ENCODE peak calls at places on chromosomes 12 and 14, in four cellular contexts. P, E, T and R are unnamed samples.

GRCh38 chr14:58865520-58866281 is 227.9 kb downstream of the DACT1 start:
- DNase-seq in P (peak), E (no peak), T (no peak), R (no peak)

GRCh38 chr14:68791078-68791983 is 1.5 kb downstream of the ZFP36L1 start:
- DNase-seq in P (no peak), E (no peak), T (no peak), R (peak)

GRCh38 chr12:100672075-100672592 is 98.7 kb downstream of the GAS2L3 start:
- DNase-seq in P (peak), E (no peak), T (no peak), R (no peak)

GRCh38 chr14:104688755-104689619 is at the start of gene INF2:
- DNase-seq in P (peak), E (no peak), T (no peak), R (peak)

GRCh38 chr12:131263626-131264025 is 309.9 kb downstream of the ADGRD1 start:
- DNase-seq in P (no peak), E (no peak), T (no peak), R (no peak)

GRCh38 chr14:102272392-102272791 is 32.6 kb downstream of the MOK start:
- DNase-seq in P (no peak), E (no peak), T (no peak), R (no peak)

GRCh38 chr12:71591601-71592000 is 72.0 kb downstream of the ZFC3H1 start:
- DNase-seq in P (no peak), E (no peak), T (no peak), R (peak)

GRCh38 chr12:49370539-49370938 is 3.3 kb downstream of the SPATS2 start:
- DNase-seq in P (no peak), E (no peak), T (no peak), R (no peak)

GRCh38 chr12:42234970-42235369 is 3.1 kb downstream of the YAF2 start:
- DNase-seq in P (no peak), E (no peak), T (no peak), R (no peak)

GRCh38 chr12:75556306-75556899 is 45.0 kb upstream of the KRR1 start:
- DNase-seq in P (no peak), E (no peak), T (no peak), R (no peak)

DNA sequence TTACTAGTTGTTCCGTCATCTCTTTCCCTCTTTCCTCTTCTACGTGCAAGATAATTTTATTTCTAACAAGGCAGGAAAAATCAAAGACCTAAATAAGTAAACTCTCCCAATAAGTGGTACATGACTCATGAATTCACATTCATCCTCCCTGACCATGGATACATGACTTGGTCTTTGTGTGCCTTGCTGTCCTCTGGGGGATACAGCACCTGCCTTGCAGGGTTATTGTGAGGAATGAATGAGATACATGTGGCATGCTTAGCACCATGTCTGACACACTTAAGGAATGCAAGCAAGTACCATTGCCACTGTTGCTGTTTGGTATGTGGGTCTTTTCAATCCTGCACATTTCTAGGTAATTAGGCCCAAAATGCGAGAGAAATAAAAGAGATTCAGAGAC is 208.4 kb downstream of the DPF3 start:
- DNase-seq in P (no peak), E (no peak), T (no peak), R (no peak)
- TF ChIP-seq JUND in P (no peak), E (no peak), T (no peak), R (no peak)

GRCh38 chr12:69509308-69509736 is 39.1 kb downstream of the FRS2 start:
- DNase-seq in P (peak), E (no peak), T (no peak), R (no peak)
- TF ChIP-seq JUND in P (peak), E (no peak), T (no peak), R (no peak)

DNA sequence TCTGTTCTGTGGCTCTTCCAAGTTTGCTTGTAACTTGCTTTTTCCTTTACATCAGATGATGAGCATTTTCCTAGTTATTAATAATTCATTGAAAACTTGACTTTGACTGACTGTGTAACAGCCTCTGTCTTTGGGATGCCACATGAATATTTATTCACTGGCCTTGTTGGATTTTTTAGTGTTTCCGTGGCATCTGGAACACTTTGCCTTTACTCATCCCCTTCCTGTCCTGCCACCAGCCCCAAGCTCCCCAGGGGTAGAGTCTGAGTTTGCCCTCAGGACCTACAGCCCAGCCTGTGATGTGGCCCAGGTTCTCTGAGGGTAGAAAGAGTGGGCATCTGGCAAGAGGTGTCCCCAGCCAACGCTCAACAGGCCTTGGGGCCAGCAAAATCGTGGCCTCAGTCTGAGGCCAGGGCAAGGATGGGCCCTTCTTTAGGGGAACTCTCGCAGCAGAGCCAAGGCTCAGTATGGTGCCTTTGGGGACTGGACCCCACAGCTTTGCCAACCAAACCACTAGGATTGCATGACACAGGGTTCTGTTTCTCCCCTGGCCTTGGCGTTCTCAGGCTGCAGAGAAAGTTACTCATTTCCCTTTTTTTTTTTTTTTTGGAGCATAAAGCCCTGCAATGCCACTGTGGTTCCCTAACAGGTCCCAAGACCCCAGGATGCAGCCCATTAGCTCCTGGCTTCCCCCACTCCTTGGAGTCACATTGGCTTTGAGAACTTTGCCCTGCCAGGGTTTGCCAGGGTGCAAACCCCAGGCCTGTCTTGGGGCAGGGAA is 100.7 kb downstream of the LGMN start:
- DNase-seq in P (no peak), E (no peak), T (no peak), R (no peak)
- TF ChIP-seq JUND in P (no peak), E (no peak), T (no peak), R (no peak)

DNA sequence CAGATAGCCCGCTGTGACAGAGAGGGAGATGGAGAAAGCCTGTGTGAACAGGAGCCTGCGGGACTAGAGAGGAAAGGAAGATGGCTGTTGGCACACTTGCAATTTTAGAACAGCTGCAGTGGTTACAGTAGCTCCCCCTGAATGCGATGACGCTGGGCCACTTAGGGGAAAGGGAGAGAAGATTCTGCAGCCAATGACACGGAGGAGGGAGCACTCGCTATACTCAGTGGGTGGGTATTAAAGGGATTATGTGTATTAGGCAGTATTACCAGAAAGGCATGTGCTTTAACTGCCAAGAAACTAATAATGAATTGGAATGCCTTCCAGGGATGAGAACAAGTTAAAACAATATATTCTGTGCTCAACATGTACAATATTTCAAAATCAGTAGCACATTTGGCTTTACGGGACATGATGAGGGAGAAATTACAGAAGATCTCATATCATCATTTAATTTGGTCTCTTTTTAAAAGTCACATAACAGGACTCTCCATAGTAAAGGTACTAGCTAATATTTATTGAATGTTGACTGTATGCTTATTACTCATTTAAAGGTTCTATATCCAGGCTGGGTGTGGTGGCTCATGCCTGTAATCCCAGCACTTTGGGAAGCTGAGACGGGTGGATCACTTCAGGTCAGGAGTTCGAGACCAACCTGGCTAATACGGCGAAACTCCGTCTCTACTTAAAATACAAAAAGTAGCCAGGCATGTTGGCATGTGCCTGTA is 35.9 kb upstream of the FOS start:
- DNase-seq in P (no peak), E (no peak), T (no peak), R (no peak)
- TF ChIP-seq JUND in P (no peak), E (no peak), T (no peak), R (no peak)

DNA sequence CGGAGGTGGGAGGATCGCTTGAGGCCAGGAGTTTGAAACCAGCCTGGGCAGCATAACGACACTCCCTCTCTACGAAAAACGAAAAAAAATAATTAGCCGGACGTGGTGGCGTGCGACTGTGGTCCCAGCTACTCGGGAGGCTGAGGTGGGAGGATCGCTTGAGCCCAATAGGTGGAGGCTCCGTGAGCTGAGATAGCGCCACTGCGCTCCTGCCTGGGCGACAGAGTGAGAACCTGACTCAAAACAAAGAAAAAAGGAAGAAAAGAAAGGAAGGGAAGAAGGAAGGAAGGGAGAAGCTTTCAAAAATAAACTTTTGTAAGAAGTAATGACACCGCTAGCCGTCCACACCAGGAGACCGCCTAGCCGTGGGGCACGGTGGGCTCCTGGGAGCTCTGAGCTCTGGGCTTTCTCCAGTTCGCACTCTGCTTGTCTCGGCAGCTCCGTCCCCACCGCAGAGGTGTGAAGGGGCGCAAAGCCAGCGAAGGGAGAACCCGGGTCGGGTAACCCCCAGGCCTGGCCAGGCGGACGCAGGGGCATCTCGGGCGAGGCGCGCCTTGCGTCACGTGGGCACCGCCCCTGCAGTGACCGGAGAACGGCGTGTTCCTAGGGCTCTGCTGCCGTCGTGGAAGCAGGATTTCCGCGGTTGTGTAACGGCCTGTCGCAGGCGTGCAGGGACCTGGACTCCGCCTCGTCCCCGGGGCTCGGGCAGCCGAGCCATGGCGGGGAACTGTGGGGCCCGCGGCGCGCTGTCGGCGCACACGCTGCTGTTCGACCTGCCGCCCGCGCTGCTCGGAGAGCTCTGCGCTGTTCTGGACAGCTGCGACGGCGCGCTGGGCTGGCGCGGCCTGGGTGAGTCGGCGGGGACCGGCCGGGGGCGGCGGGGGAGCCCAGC is at the start of gene IRAK3:
- DNase-seq in P (peak), E (no peak), T (no peak), R (no peak)
- TF ChIP-seq JUND in P (no peak), E (no peak), T (no peak), R (no peak)